ENCODE peak calls at places on chromosomes 5 and 9, in eight cellular contexts. A is stomach, F is gastrocnemius medialis, U is IMR-90, L is adrenal gland, C is body of pancreas, H is H1, O is testis. G is an unnamed sample.

GRCh38 chr9:78369644-78370219 is 72.8 kb downstream of the PSAT1 start:
- DNase-seq in O (peak; percentile 92), U (peak; percentile 69), L (peak; percentile 89), H (peak; percentile 93), C (peak; percentile 79), A (peak; percentile 71), F (no peak), G (peak; percentile 40)

GRCh38 chr5:65027149-65027548 is 258.4 kb downstream of the CWC27 start:
- DNase-seq in O (no peak), H (no peak), F (no peak), U (no peak), A (no peak), L (no peak), C (no peak), G (no peak)

GRCh38 chr9:106324071-106324470 is 538.9 kb upstream of the ZNF462 start:
- DNase-seq in L (no peak), F (no peak), C (no peak), O (no peak), A (no peak), U (no peak), H (no peak), G (no peak)

GRCh38 chr5:148696438-148697036 is 42.2 kb upstream of the HTR4 start:
- DNase-seq in C (no peak), A (no peak), O (no peak), F (no peak), H (no peak), U (no peak), L (no peak), G (no peak)

GRCh38 chr9:137411670-137412380 is 11.1 kb downstream of the EXD3 start:
- DNase-seq in L (peak; percentile 94), A (peak; percentile 91), H (no peak), O (peak; percentile 78), U (peak; percentile 94), F (peak; percentile 43), C (peak; percentile 76), G (peak; percentile 90)

GRCh38 chr9:134847752-134848432 is 32.7 kb upstream of the FCN2 start:
- DNase-seq in F (no peak), A (no peak), L (no peak), H (no peak), C (no peak), O (no peak), U (no peak), G (no peak)

GRCh38 chr9:14769235-14769580 is 46.7 kb upstream of the CER1 start:
- DNase-seq in O (no peak), H (no peak), A (no peak), F (no peak), C (no peak), U (peak; percentile 5), L (peak; percentile 57), G (no peak)

GRCh38 chr9:12916037-12916436 is 141.2 kb downstream of the LURAP1L start:
- DNase-seq in U (peak; percentile 19), A (no peak), F (no peak), C (no peak), L (no peak), O (peak; percentile 41), H (no peak), G (no peak)

GRCh38 chr5:96597441-96598020 is 64.6 kb upstream of the CAST start:
- DNase-seq in C (no peak), A (no peak), H (no peak), U (peak; percentile 77), F (no peak), L (no peak), O (no peak), G (no peak)

GRCh38 chr9:135676891-135677290 is 13.8 kb downstream of the LCN9 start:
- DNase-seq in C (no peak), F (no peak), A (no peak), U (no peak), O (no peak), L (no peak), H (no peak), G (no peak)

GRCh38 chr9:105444130-105444529 is 3.7 kb upstream of the FSD1L start:
- DNase-seq in L (no peak), C (no peak), H (no peak), O (no peak), F (peak; percentile 32), A (no peak), U (peak; percentile 76), G (no peak)

GRCh38 chr5:37836173-37837100 is 3.4 kb downstream of the GDNF start:
- DNase-seq in A (no peak), H (peak; percentile 77), O (no peak), C (no peak), L (no peak), U (peak; percentile 29), F (no peak), G (no peak)

GRCh38 chr9:124766815-124767554 is 4.1 kb downstream of the NR6A1 start:
- DNase-seq in U (no peak), F (no peak), A (no peak), C (no peak), H (no peak), O (no peak), L (no peak), G (no peak)

GRCh38 chr5:141094481-141095262 is at the start of gene PCDHB2:
- DNase-seq in L (peak; percentile 60), U (peak; percentile 14), C (no peak), A (no peak), F (no peak), O (peak; percentile 89), H (peak; percentile 84), G (no peak)

DNA sequence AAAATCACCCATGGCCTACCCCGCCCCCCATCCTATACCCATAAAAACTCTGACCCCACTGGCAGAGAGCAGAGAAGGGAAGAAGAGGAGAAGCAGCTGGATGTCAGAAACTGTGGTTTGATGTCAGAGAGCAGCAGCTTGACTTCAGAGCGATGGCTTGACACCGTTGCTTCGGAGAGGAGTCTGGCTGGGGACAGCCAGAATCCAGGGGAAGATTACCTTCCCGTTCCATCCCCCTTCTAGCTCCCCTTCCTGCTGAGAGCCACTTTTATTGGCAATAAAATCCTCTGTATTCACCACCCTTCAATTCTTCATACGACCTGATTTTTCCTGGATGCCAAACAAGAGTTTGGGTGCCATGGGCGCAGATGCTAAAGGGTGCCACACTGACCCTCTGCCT is 138.0 kb downstream of the DCP2 start:
- DNase-seq in U (no peak), C (no peak), L (no peak), A (no peak), O (no peak), F (no peak), H (no peak), G (no peak)
- H3K4me1 ChIP-seq in U (peaks cover 14% of the 10 kb centered on the region), C (no peaks in the 10 kb centered on the region), L (peaks cover 10% of the 10 kb centered on the region), A (peaks cover 22% of the 10 kb centered on the region), O (peaks cover 8% of the 10 kb centered on the region), F (peaks cover 7% of the 10 kb centered on the region), H (no peaks in the 10 kb centered on the region), G (no peaks in the 10 kb centered on the region)

DNA sequence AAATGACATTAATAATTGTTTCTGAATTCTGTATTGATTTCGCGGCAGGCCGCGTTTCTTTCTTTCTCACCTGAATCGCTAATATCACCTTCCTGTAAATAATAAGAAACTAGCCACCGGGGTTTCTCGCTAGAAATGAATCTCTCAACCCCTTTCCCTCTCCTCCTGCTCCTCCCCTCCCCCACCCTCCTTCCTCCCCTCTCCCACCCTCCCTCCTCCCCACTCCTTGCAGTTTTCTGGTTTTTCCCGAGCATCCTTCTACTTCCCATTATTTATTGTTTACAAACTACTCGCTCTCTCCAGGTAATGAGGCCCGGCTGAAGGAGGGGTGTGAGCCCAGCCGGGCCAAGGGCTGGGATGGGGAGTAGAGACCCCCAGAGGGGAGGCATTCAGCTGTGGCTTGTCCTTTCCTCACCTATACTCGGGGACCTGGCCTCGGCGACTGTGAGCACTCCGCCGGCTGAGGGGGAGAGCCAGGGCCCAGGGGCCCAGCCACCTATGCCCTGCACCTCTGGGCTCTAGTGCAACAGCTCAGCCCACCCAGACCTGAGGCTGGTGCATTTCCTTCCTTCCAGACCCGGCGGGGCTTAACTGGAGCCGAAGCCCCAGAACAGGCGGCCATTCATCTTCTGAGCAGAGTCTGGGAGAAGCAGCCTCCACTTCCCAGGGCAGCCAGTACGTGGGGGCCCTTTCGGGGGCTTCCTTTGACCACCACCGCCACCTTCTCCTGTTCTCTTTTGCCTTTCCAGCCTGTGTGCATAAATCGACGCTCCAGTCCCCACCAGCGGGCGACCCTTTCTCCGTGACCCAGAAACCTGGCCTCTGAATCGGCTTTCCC is 2.1 kb upstream of the IRX4 start:
- DNase-seq in C (no peak), F (no peak), O (no peak), H (no peak), U (no peak), L (no peak), A (no peak), G (no peak)
- H3K27me3 ChIP-seq in C (no peaks in the 10 kb centered on the region), F (peaks cover 77% of the 10 kb centered on the region), O (no peaks in the 10 kb centered on the region), H (peaks cover 99% of the 10 kb centered on the region), U (peaks cover 84% of the 10 kb centered on the region), L (peaks cover 91% of the 10 kb centered on the region), A (peaks cover 100% of the 10 kb centered on the region), G (peaks cover 6% of the 10 kb centered on the region)

GRCh38 chr9:132728497-132728896 is 58.2 kb downstream of the GTF3C4 start:
- DNase-seq in H (no peak), F (no peak), L (no peak), O (no peak), U (no peak), C (no peak), A (no peak), G (no peak)

GRCh38 chr9:132729235-132729890 is 59.1 kb downstream of the GTF3C4 start:
- DNase-seq in L (no peak), A (no peak), C (no peak), O (peak; percentile 46), H (no peak), U (no peak), F (no peak), G (no peak)

GRCh38 chr9:132730054-132731033 is 60.1 kb downstream of the GTF3C4 start:
- DNase-seq in H (no peak), F (no peak), U (no peak), O (no peak), A (no peak), C (no peak), L (no peak), G (no peak)

GRCh38 chr9:132726561-132727150 is 56.4 kb downstream of the GTF3C4 start:
- DNase-seq in C (no peak), O (no peak), H (no peak), F (no peak), U (no peak), L (no peak), A (no peak), G (no peak)

GRCh38 chr9:132728071-132728470 is 57.8 kb downstream of the GTF3C4 start:
- DNase-seq in A (no peak), C (no peak), F (no peak), H (no peak), U (no peak), O (no peak), L (no peak), G (no peak)
- TF ChIP-seq POLR2A in A (no peak), C (no peak), F (no peak), H (no peak), U (no peak), O (no peak), L (no peak), G (no peak)

DNA sequence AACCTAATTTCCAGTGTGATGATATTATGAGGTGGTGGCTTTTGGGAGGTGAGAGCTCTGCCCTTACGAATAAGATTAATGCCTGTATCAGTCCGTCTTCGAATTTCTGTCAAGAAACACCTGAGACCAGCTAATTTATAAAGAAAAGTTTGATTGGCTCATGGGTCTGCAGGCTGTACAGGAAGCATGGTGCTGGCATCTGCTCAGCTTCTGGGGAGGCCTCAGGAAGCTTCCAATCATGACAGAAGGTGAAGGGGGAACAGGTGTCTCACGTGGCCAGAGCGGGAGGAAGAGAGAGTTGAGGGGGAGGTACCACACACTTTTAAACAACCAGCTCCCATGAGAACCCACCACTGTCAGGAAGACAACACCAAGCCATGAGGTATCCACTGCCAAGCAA is 46.9 kb downstream of the C9orf50 start:
- DNase-seq in O (no peak), C (no peak), A (no peak), U (no peak), H (no peak), L (no peak), F (no peak), G (no peak)
- H3K4me1 ChIP-seq in O (peaks cover 22% of the 10 kb centered on the region), C (peaks cover 25% of the 10 kb centered on the region), A (peaks cover 30% of the 10 kb centered on the region), U (peaks cover 36% of the 10 kb centered on the region), H (peaks cover 4% of the 10 kb centered on the region), L (peaks cover 28% of the 10 kb centered on the region), F (peaks cover 2% of the 10 kb centered on the region), G (peaks cover 4% of the 10 kb centered on the region)

G was measured in breast epithelium.